ENCODE peak calls at places on chromosomes 3 and 15, in five cellular contexts. P is KBM-7; X is progenitor cell of endocrine pancreas; E is NCI-H748 treated with DMSO at 0.1 percent for 48 hours; Q is activated naive CD4-positive, alpha-beta T cell. H is an unnamed sample.

GRCh38 chr3:187822402-187822801 is 77.1 kb upstream of the BCL6 start:
- DNase-seq in X (no peak), P (no peak), E (no peak), Q (no peak), H (no peak)

GRCh38 chr3:96931491-96931890 is 117.1 kb downstream of the EPHA6 start:
- DNase-seq in Q (no peak), P (no peak), E (no peak), X (no peak), H (no peak)

GRCh38 chr3:38348903-38349302 is 2.3 kb downstream of the XYLB start:
- DNase-seq in P (peak; percentile 33), Q (no peak), X (no peak), E (no peak), H (no peak)

GRCh38 chr15:23594252-23594770 is 28.8 kb downstream of the MKRN3 start:
- DNase-seq in X (no peak), P (no peak), Q (no peak), E (no peak), H (no peak)

GRCh38 chr3:183896184-183896583 is 11.5 kb upstream of the PARL start:
- DNase-seq in E (no peak), Q (no peak), P (no peak), X (no peak), H (no peak)

GRCh38 chr3:42705039-42705767 is 2.6 kb upstream of the HHATL start:
- DNase-seq in Q (no peak), P (no peak), E (no peak), X (peak; percentile 7), H (no peak)

GRCh38 chr3:57017481-57017880 is 43.0 kb upstream of the SPATA12 start:
- DNase-seq in P (no peak), X (no peak), E (no peak), Q (no peak), H (no peak)

GRCh38 chr15:75453703-75454470 is 2.4 kb upstream of the SIN3A start:
- DNase-seq in P (peak; percentile 100), Q (peak; percentile 95), E (peak; percentile 96), X (peak; percentile 93), H (peak; percentile 98)